ENCODE peak calls at places on chromosomes 16 and 17, in nine cellular contexts. X is Peyer's patch, R is heart left ventricle, D is suprapubic skin, E is prostate gland, G is IMR-90, Q is ovary, U is adrenal gland, W is stomach. I is an unnamed sample.

GRCh38 chr17:48322060-48322459 is 108.0 kb downstream of the SKAP1 start:
- DNase-seq in X (no peak), R (no peak), D (no peak), E (no peak), G (peak; percentile 29), Q (no peak), U (no peak), W (no peak), I (no peak)

GRCh38 chr16:27084296-27085065 is 17.8 kb downstream of the C16orf82 start:
- DNase-seq in X (no peak), R (no peak), D (no peak), E (no peak), G (no peak), Q (no peak), U (no peak), W (no peak), I (no peak)

GRCh38 chr17:77282524-77283515 is 142.1 kb downstream of the SEC14L1 start:
- DNase-seq in X (no peak), R (no peak), D (no peak), E (peak; percentile 44), G (peak; percentile 43), Q (no peak), U (no peak), W (peak; percentile 80), I (no peak)

GRCh38 chr17:80426671-80427326 is 11.8 kb downstream of the ENDOV start:
- DNase-seq in X (peak; percentile 69), R (peak; percentile 63), D (no peak), E (peak; percentile 33), G (peak; percentile 50), Q (peak; percentile 79), U (peak; percentile 75), W (peak; percentile 79), I (peak; percentile 75)

GRCh38 chr17:66466933-66467367 is 164.5 kb downstream of the PRKCA start:
- DNase-seq in X (no peak), R (no peak), D (no peak), E (no peak), G (peak; percentile 100), Q (no peak), U (peak; percentile 60), W (no peak), I (peak; percentile 65)

GRCh38 chr17:35087731-35088646 is 24.5 kb upstream of the RFFL start:
- DNase-seq in X (peak; percentile 43), R (peak; percentile 55), D (peak; percentile 82), E (peak; percentile 54), G (peak; percentile 42), Q (peak; percentile 48), U (peak; percentile 51), W (peak; percentile 58), I (no peak)

GRCh38 chr16:2511128-2511785 is 2.5 kb upstream of the ATP6V0C start:
- DNase-seq in X (no peak), R (peak; percentile 59), D (peak; percentile 92), E (no peak), G (peak; percentile 71), Q (peak; percentile 87), U (peak; percentile 38), W (peak; percentile 58), I (peak; percentile 87)

GRCh38 chr17:73936908-73937627 is 266.4 kb upstream of the RPL38 start:
- DNase-seq in X (no peak), R (no peak), D (no peak), E (no peak), G (no peak), Q (no peak), U (no peak), W (no peak), I (no peak)

GRCh38 chr17:80837711-80838110 is 153.9 kb upstream of the CHMP6 start:
- DNase-seq in X (no peak), R (no peak), D (no peak), E (no peak), G (no peak), Q (no peak), U (no peak), W (no peak), I (no peak)

GRCh38 chr17:42519546-42520444 is 16.2 kb upstream of the NAGLU start:
- DNase-seq in X (peak; percentile 54), R (peak; percentile 94), D (peak; percentile 93), E (peak; percentile 81), G (peak; percentile 99), Q (peak; percentile 91), U (peak; percentile 97), W (peak; percentile 77), I (peak; percentile 99)

GRCh38 chr17:72578817-72579470 is 458.1 kb downstream of the SOX9 start:
- DNase-seq in X (no peak), R (no peak), D (no peak), E (no peak), G (no peak), Q (no peak), U (no peak), W (no peak), I (no peak)

GRCh38 chr17:72572604-72573491 is 452.0 kb downstream of the SOX9 start:
- DNase-seq in X (no peak), R (no peak), D (no peak), E (no peak), G (peak; percentile 70), Q (no peak), U (no peak), W (no peak), I (no peak)

GRCh38 chr17:72575542-72576233 is 454.9 kb downstream of the SOX9 start:
- DNase-seq in X (no peak), R (no peak), D (no peak), E (no peak), G (no peak), Q (no peak), U (no peak), W (no peak), I (no peak)

GRCh38 chr17:72574675-72575510 is 454.1 kb downstream of the SOX9 start:
- DNase-seq in X (no peak), R (no peak), D (no peak), E (no peak), G (no peak), Q (no peak), U (no peak), W (no peak), I (no peak)

DNA sequence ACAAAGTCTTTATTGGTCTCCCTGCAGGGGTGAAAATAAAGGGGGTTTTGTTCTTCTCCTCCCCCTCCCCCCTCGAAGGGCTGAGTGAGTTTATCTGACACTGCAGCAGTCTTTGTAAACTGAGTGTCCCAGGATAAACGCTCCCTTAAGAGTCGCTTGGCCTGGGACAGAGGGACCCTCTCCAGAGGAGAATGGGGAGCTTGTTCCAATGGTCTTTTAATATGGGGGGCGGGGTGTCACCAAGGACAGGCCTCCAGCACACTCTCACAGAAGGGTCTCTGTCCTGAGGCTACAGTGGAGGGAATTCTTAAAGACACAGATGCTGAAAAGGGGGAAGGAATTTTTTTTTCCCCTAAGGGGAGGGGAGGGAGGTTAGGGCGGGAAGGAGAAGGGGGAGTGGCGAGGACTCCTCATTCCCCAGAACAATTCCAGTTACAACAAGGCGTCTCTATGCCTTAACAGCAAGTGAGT is 455.5 kb downstream of the SOX9 start:
- DNase-seq in X (no peak), R (no peak), D (no peak), E (no peak), G (no peak), Q (no peak), U (no peak), W (no peak), I (no peak)
- H3K27ac ChIP-seq in X (no peak overlapping the region), R (no peak overlapping the region), D (no peak overlapping the region), E (no peak overlapping the region), G (no peak overlapping the region), Q (no peak overlapping the region), U (no peak overlapping the region), W (no peak overlapping the region), I (no peak overlapping the region)

GRCh38 chr17:20155258-20156195 is 146.4 kb downstream of the SPECC1 start:
- DNase-seq in X (peak; percentile 99), R (peak; percentile 96), D (peak; percentile 96), E (peak; percentile 98), G (peak; percentile 96), Q (peak; percentile 98), U (peak; percentile 98), W (peak; percentile 100), I (peak; percentile 94)
- TF ChIP-seq POLR2A in X (peak; percentile 54), R (no peak), D (no peak), E (peak; percentile 78), G (peak; percentile 62), Q (peak; percentile 26), U (peak; percentile 38), W (no peak), I (peak; percentile 50)

GRCh38 chr17:50963139-50963538 is 97.0 kb upstream of the TOB1 start:
- DNase-seq in X (no peak), R (no peak), D (no peak), E (no peak), G (no peak), Q (no peak), U (no peak), W (no peak), I (no peak)

GRCh38 chr17:50966163-50966666 is 100.1 kb upstream of the TOB1 start:
- DNase-seq in X (no peak), R (no peak), D (no peak), E (no peak), G (peak; percentile 69), Q (no peak), U (no peak), W (no peak), I (no peak)

GRCh38 chr17:50972579-50972978 is 106.4 kb upstream of the TOB1 start:
- DNase-seq in X (no peak), R (no peak), D (no peak), E (no peak), G (no peak), Q (no peak), U (no peak), W (no peak), I (no peak)

GRCh38 chr17:50967795-50968194 is 101.6 kb upstream of the TOB1 start:
- DNase-seq in X (no peak), R (no peak), D (no peak), E (no peak), G (peak; percentile 16), Q (no peak), U (no peak), W (no peak), I (no peak)
- H3K36me3 ChIP-seq in X (no peaks in the 10 kb centered on the region), R (peaks cover 25% of the 10 kb centered on the region), D (peaks cover 56% of the 10 kb centered on the region), E (no peaks in the 10 kb centered on the region), G (peaks cover 9% of the 10 kb centered on the region), Q (no peaks in the 10 kb centered on the region), U (no peaks in the 10 kb centered on the region), W (peaks cover 62% of the 10 kb centered on the region), I (no peaks in the 10 kb centered on the region)

DNA sequence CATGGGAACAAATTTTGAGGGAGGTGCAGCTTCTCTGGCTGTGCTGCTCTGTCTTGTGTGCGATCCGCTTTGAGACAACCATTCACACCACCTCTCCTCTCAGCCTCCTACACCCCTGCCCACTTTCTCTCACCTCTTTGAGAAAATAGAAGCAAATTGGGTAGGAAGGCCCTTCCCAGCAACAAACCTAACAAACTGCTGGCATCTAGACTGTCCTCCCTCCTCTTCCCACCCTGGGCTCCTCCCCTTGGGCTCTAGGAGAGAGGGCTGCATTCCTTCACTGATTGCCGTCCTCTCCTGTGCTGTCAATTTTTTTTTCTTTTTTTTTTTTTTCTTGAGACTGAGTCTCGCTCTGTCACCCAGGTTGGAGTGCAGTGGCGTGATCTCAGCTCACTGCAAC is 13.5 kb downstream of the CDIPT start:
- DNase-seq in X (no peak), R (no peak), D (no peak), E (no peak), G (no peak), Q (no peak), U (peak; percentile 56), W (no peak), I (no peak)
- H3K27ac ChIP-seq in X (no peak overlapping the region), R (no peak overlapping the region), D (no peak overlapping the region), E (no peak overlapping the region), G (no peak overlapping the region), Q (peak overlapping the region; percentile 64), U (no peak overlapping the region), W (no peak overlapping the region), I (peak overlapping the region; percentile 27)